ENCODE peak calls at places on chromosomes 13 and 19, in five cellular contexts. One of them, this sample, is unnamed. For H3K4me1, the result is how much of the 10 kb centered on the place peaks cover.

GRCh38 chr19:33905473-33905936 is 108.8 kb downstream of the KCTD15 start:
- DNase-seq in breast epithelium: no peak
- DNase-seq in esophagus squamous epithelium: no peak
- DNase-seq in transverse colon: peak
- DNase-seq in heart left ventricle: peak
- DNase-seq in this sample: peak

GRCh38 chr19:46731007-46731501 is 14.1 kb upstream of the PRKD2 start:
- DNase-seq in breast epithelium: no peak
- DNase-seq in esophagus squamous epithelium: no peak
- DNase-seq in transverse colon: no peak
- DNase-seq in heart left ventricle: no peak
- DNase-seq in this sample: no peak

GRCh38 chr13:111541345-111541744 is 220.9 kb downstream of the TEX29 start:
- DNase-seq in breast epithelium: no peak
- DNase-seq in esophagus squamous epithelium: no peak
- DNase-seq in transverse colon: no peak
- DNase-seq in heart left ventricle: no peak
- DNase-seq in this sample: no peak

GRCh38 chr13:102172406-102172805 is 229.4 kb downstream of the FGF14 start:
- DNase-seq in breast epithelium: no peak
- DNase-seq in esophagus squamous epithelium: no peak
- DNase-seq in transverse colon: no peak
- DNase-seq in heart left ventricle: no peak
- DNase-seq in this sample: no peak

GRCh38 chr19:40467007-40467565 is 285 bp downstream of the SPTBN4 start:
- DNase-seq in breast epithelium: no peak
- DNase-seq in esophagus squamous epithelium: no peak
- DNase-seq in transverse colon: no peak
- DNase-seq in heart left ventricle: no peak
- DNase-seq in this sample: peak

GRCh38 chr19:33294058-33294798 is 8.1 kb downstream of the CEBPA start:
- DNase-seq in breast epithelium: no peak
- DNase-seq in esophagus squamous epithelium: no peak
- DNase-seq in transverse colon: no peak
- DNase-seq in heart left ventricle: no peak
- DNase-seq in this sample: no peak

GRCh38 chr19:41646589-41647204 is 19.8 kb upstream of the CEACAM4 start:
- DNase-seq in breast epithelium: no peak
- DNase-seq in esophagus squamous epithelium: no peak
- DNase-seq in transverse colon: no peak
- DNase-seq in heart left ventricle: no peak
- DNase-seq in this sample: peak

GRCh38 chr19:58033741-58034475 is at the start of gene ZSCAN1:
- DNase-seq in breast epithelium: peak
- DNase-seq in esophagus squamous epithelium: no peak
- DNase-seq in transverse colon: peak
- DNase-seq in heart left ventricle: peak
- DNase-seq in this sample: peak

GRCh38 chr19:51026554-51026831 is at the start of gene KLK11:
- DNase-seq in breast epithelium: no peak
- DNase-seq in esophagus squamous epithelium: no peak
- DNase-seq in transverse colon: no peak
- DNase-seq in heart left ventricle: no peak
- DNase-seq in this sample: peak

GRCh38 chr19:46202872-46203860 is 26.4 kb upstream of the IGFL1 start:
- DNase-seq in breast epithelium: no peak
- DNase-seq in esophagus squamous epithelium: no peak
- DNase-seq in transverse colon: no peak
- DNase-seq in heart left ventricle: no peak
- DNase-seq in this sample: no peak

GRCh38 chr13:46903748-46904147 is 6.9 kb upstream of the HTR2A start:
- DNase-seq in breast epithelium: no peak
- DNase-seq in esophagus squamous epithelium: no peak
- DNase-seq in transverse colon: no peak
- DNase-seq in heart left ventricle: no peak
- DNase-seq in this sample: no peak

GRCh38 chr19:51664997-51665396 is 18.4 kb upstream of the SIGLEC14 start:
- DNase-seq in breast epithelium: no peak
- DNase-seq in esophagus squamous epithelium: no peak
- DNase-seq in transverse colon: no peak
- DNase-seq in heart left ventricle: no peak
- DNase-seq in this sample: no peak

GRCh38 chr19:30091456-30091855 is 149.4 kb downstream of the URI1 start:
- DNase-seq in breast epithelium: no peak
- DNase-seq in esophagus squamous epithelium: no peak
- DNase-seq in transverse colon: no peak
- DNase-seq in heart left ventricle: no peak
- DNase-seq in this sample: no peak

GRCh38 chr13:97028441-97029299 is 34.4 kb upstream of the OXGR1 start:
- DNase-seq in breast epithelium: no peak
- DNase-seq in esophagus squamous epithelium: no peak
- DNase-seq in transverse colon: peak
- DNase-seq in heart left ventricle: peak
- DNase-seq in this sample: peak

GRCh38 chr19:18737954-18738351 is 53.2 kb downstream of the COMP start:
- DNase-seq in breast epithelium: no peak
- DNase-seq in esophagus squamous epithelium: no peak
- DNase-seq in transverse colon: no peak
- DNase-seq in heart left ventricle: no peak
- DNase-seq in this sample: peak

GRCh38 chr13:42593719-42594012 is 19.7 kb downstream of the TNFSF11 start:
- DNase-seq in breast epithelium: no peak
- DNase-seq in esophagus squamous epithelium: no peak
- DNase-seq in transverse colon: no peak
- DNase-seq in heart left ventricle: no peak
- DNase-seq in this sample: no peak

GRCh38 chr19:33472696-33473624 is 48.6 kb downstream of the PEPD start:
- DNase-seq in breast epithelium: no peak
- DNase-seq in esophagus squamous epithelium: no peak
- DNase-seq in transverse colon: no peak
- DNase-seq in heart left ventricle: peak
- DNase-seq in this sample: no peak

DNA sequence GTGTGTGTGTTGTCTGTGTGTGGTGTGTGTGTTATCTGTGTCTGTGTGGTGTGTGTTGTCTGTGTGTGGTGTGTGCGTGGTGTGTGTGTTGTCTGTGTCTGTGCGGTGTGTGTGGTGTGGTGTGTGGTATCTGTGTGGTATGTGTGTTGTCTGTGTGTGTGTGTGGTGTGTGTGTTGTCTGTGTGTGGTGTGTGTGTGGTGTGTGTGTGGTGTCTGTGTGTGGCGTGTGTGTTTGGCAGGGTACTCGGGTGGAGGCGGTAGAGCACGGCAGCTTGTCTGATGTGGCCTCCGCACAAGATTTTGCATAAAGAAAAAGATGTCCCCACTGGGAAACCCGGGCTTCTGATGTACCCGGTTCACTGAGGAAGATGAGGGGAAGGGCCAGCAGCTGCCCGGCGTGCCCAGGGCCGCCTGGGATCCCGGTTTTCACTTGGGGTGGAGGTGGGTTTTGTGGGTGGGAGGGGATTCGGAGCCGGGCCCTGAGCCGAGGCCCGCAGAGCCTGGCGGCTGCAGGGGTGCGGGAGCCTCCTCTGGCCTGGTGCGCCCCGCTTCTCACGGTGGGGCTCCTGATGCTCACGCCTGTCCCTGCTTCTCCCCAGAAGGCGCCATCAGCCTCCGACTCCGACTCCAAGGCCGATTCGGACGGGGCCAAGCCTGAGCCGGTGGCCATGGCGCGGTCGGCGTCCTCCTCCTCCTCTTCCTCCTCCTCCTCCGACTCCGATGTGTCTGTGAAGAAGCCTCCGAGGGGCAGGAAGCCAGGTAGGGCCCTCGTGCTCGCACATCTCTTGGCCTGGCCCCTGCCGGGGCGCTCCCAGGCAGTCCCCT is 21.2 kb downstream of the HDGFL2 start:
- DNase-seq in breast epithelium: no peak
- DNase-seq in esophagus squamous epithelium: no peak
- DNase-seq in transverse colon: no peak
- DNase-seq in heart left ventricle: no peak
- DNase-seq in this sample: no peak
- H3K4me1 ChIP-seq in breast epithelium: under half
- H3K4me1 ChIP-seq in esophagus squamous epithelium: under half
- H3K4me1 ChIP-seq in transverse colon: under half
- H3K4me1 ChIP-seq in heart left ventricle: under half
- H3K4me1 ChIP-seq in this sample: under half

GRCh38 chr19:11346104-11346940 is at the start of the genes CCDC159 and TMEM205:
- DNase-seq in breast epithelium: peak
- DNase-seq in esophagus squamous epithelium: peak
- DNase-seq in transverse colon: peak
- DNase-seq in heart left ventricle: peak
- DNase-seq in this sample: peak

GRCh38 chr19:11347546-11347945 is 1.2 kb downstream of the CCDC159 start:
- DNase-seq in breast epithelium: no peak
- DNase-seq in esophagus squamous epithelium: no peak
- DNase-seq in transverse colon: no peak
- DNase-seq in heart left ventricle: no peak
- DNase-seq in this sample: no peak

GRCh38 chr19:11342429-11342828 is 3.0 kb upstream of the RAB3D start:
- DNase-seq in breast epithelium: no peak
- DNase-seq in esophagus squamous epithelium: no peak
- DNase-seq in transverse colon: no peak
- DNase-seq in heart left ventricle: no peak
- DNase-seq in this sample: no peak

GRCh38 chr19:11349171-11349570 is 2.9 kb downstream of the CCDC159 start:
- DNase-seq in breast epithelium: no peak
- DNase-seq in esophagus squamous epithelium: no peak
- DNase-seq in transverse colon: no peak
- DNase-seq in heart left ventricle: no peak
- DNase-seq in this sample: no peak

GRCh38 chr19:11345122-11345752 is 831 bp downstream of the TMEM205 start:
- DNase-seq in breast epithelium: no peak
- DNase-seq in esophagus squamous epithelium: no peak
- DNase-seq in transverse colon: no peak
- DNase-seq in heart left ventricle: no peak
- DNase-seq in this sample: peak
- H3K27ac ChIP-seq in breast epithelium: peak
- H3K27ac ChIP-seq in esophagus squamous epithelium: peak
- H3K27ac ChIP-seq in transverse colon: peak
- H3K27ac ChIP-seq in heart left ventricle: no peak
- H3K27ac ChIP-seq in this sample: peak

GRCh38 chr19:55666343-55667005 is 8.6 kb upstream of the EPN1 start:
- DNase-seq in breast epithelium: no peak
- DNase-seq in esophagus squamous epithelium: no peak
- DNase-seq in transverse colon: no peak
- DNase-seq in heart left ventricle: no peak
- DNase-seq in this sample: no peak

GRCh38 chr19:55660991-55661390 is 6.2 kb downstream of the U2AF2 start:
- DNase-seq in breast epithelium: no peak
- DNase-seq in esophagus squamous epithelium: no peak
- DNase-seq in transverse colon: no peak
- DNase-seq in heart left ventricle: no peak
- DNase-seq in this sample: no peak

GRCh38 chr19:55667006-55667381 is 8.0 kb upstream of the EPN1 start:
- DNase-seq in breast epithelium: no peak
- DNase-seq in esophagus squamous epithelium: no peak
- DNase-seq in transverse colon: no peak
- DNase-seq in heart left ventricle: no peak
- DNase-seq in this sample: no peak

GRCh38 chr19:55661826-55662225 is 7.0 kb downstream of the U2AF2 start:
- DNase-seq in breast epithelium: no peak
- DNase-seq in esophagus squamous epithelium: no peak
- DNase-seq in transverse colon: no peak
- DNase-seq in heart left ventricle: no peak
- DNase-seq in this sample: no peak

DNA sequence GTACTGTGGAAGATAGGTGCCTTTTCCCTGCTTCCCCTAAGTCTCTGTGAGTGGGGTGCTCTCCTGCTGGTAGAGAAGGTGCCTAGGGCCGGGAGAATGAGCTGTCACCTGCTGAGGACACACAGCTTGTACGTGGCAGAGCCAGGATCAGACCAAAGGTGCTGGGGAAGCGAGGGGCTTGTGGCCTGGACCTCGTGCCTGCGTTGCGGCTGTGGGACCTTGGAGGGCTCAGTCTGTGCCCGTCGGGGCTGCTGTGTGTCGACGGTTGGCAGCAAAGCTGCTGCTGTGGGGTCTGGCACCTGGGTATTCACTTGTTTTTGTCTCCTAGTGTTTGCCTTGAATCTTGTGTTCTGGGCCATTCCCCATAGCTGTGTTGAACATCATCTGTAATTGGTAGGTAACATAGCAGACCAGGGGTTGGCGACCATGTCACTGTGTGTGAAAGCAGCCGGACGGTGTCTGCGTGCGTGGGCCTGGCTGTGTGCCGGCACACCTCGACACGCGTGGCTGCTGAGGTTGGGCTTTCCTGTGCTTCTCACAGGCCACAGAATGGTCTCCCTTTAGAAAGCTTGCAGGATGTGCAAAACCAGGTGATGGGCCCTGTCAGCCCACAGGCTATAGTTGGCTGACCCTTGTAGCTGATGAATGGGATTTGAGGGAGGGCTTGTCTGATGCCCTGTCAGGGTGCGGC is 9.2 kb downstream of the U2AF2 start:
- DNase-seq in breast epithelium: no peak
- DNase-seq in esophagus squamous epithelium: no peak
- DNase-seq in transverse colon: no peak
- DNase-seq in heart left ventricle: no peak
- DNase-seq in this sample: no peak
- TF ChIP-seq POLR2A in breast epithelium: no peak
- TF ChIP-seq POLR2A in esophagus squamous epithelium: no peak
- TF ChIP-seq POLR2A in transverse colon: no peak
- TF ChIP-seq POLR2A in heart left ventricle: no peak
- TF ChIP-seq POLR2A in this sample: no peak

GRCh38 chr13:71882120-71882519 is 15.1 kb upstream of the DACH1 start:
- DNase-seq in breast epithelium: no peak
- DNase-seq in esophagus squamous epithelium: no peak
- DNase-seq in transverse colon: no peak
- DNase-seq in heart left ventricle: no peak
- DNase-seq in this sample: no peak

GRCh38 chr13:71879129-71879535 is 12.1 kb upstream of the DACH1 start:
- DNase-seq in breast epithelium: no peak
- DNase-seq in esophagus squamous epithelium: no peak
- DNase-seq in transverse colon: no peak
- DNase-seq in heart left ventricle: no peak
- DNase-seq in this sample: peak

GRCh38 chr13:71877280-71877653 is 10.3 kb upstream of the DACH1 start:
- DNase-seq in breast epithelium: no peak
- DNase-seq in esophagus squamous epithelium: no peak
- DNase-seq in transverse colon: no peak
- DNase-seq in heart left ventricle: no peak
- DNase-seq in this sample: no peak

GRCh38 chr13:71880753-71881541 is 13.9 kb upstream of the DACH1 start:
- DNase-seq in breast epithelium: no peak
- DNase-seq in esophagus squamous epithelium: no peak
- DNase-seq in transverse colon: no peak
- DNase-seq in heart left ventricle: no peak
- DNase-seq in this sample: no peak

DNA sequence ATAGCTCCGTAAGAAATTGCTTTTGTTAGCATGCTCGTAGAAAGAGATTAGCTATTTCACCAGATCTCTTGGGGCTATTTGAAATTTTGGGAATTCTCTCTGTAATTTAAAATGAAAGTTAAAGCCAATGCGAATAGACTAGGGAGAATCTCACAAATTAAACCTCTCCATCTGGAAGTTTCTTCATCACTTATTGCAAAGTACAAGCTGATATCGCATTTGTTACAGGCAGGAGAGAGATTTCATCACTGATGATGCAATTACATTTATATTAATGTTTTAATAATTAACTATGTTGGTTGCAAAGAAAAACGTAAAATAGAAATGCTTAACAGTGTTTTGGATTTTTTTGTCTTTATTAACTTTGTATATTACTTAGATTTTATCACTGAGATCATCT is 12.9 kb upstream of the DACH1 start:
- DNase-seq in breast epithelium: no peak
- DNase-seq in esophagus squamous epithelium: no peak
- DNase-seq in transverse colon: no peak
- DNase-seq in heart left ventricle: no peak
- DNase-seq in this sample: no peak
- H3K4me1 ChIP-seq in breast epithelium: under half
- H3K4me1 ChIP-seq in esophagus squamous epithelium: under half
- H3K4me1 ChIP-seq in transverse colon: under half
- H3K4me1 ChIP-seq in heart left ventricle: under half
- H3K4me1 ChIP-seq in this sample: under half

This sample was measured in body of pancreas.